ENCODE peak calls at places on chromosomes 1 and 21, in four cellular contexts. D is activated B cell treated with CpG ODN at 0.5 μM for 24 hours, Z is IMR-90, E is natural killer cell. M is an unnamed sample.

GRCh38 chr1:236868625-236869467 is 73.8 kb downstream of the MTR start:
- DNase-seq in D (no peak), Z (peak), E (peak), M (no peak)

GRCh38 chr1:193105821-193106177 is 585 bp upstream of the GLRX2 start:
- DNase-seq in D (no peak), Z (no peak), E (no peak), M (no peak)

GRCh38 chr1:206589206-206589605 is 23.1 kb downstream of the EIF2D start:
- DNase-seq in D (no peak), Z (peak), E (no peak), M (no peak)

GRCh38 chr1:197696372-197696771 is 78.9 kb downstream of the DENND1B start:
- DNase-seq in D (no peak), Z (peak), E (no peak), M (no peak)

GRCh38 chr1:83131692-83131955 is 867.3 kb downstream of the TTLL7 start:
- DNase-seq in D (no peak), Z (no peak), E (no peak), M (no peak)

GRCh38 chr1:175015243-175015642 is 8.0 kb downstream of the MRPS14 start:
- DNase-seq in D (no peak), Z (peak), E (no peak), M (no peak)

GRCh38 chr1:151604291-151604690 is 7.6 kb upstream of the SNX27 start:
- DNase-seq in D (no peak), Z (no peak), E (no peak), M (no peak)

GRCh38 chr1:239929317-239929716 is 162.4 kb upstream of the FMN2 start:
- DNase-seq in D (no peak), Z (no peak), E (no peak), M (no peak)

GRCh38 chr1:162899422-162900168 is 38.6 kb upstream of the CCDC190 start:
- DNase-seq in D (no peak), Z (peak), E (no peak), M (no peak)

GRCh38 chr1:181391297-181391905 is 91.9 kb upstream of the CACNA1E start:
- DNase-seq in D (no peak), Z (no peak), E (no peak), M (no peak)

GRCh38 chr21:16305686-16306085 is 575.9 kb downstream of the USP25 start:
- DNase-seq in D (no peak), Z (no peak), E (no peak), M (no peak)

GRCh38 chr1:53295746-53296722 is 31.8 kb downstream of the LRP8 start:
- DNase-seq in D (no peak), Z (no peak), E (no peak), M (no peak)

GRCh38 chr1:11067716-11068495 is 8.1 kb upstream of the SRM start:
- DNase-seq in D (peak), Z (no peak), E (no peak), M (no peak)

GRCh38 chr1:182848736-182849135 is 9.6 kb downstream of the DHX9 start:
- DNase-seq in D (no peak), Z (no peak), E (no peak), M (no peak)
- TF ChIP-seq CTCF in D (no peak), Z (no peak), E (no peak), M (no peak)

DNA sequence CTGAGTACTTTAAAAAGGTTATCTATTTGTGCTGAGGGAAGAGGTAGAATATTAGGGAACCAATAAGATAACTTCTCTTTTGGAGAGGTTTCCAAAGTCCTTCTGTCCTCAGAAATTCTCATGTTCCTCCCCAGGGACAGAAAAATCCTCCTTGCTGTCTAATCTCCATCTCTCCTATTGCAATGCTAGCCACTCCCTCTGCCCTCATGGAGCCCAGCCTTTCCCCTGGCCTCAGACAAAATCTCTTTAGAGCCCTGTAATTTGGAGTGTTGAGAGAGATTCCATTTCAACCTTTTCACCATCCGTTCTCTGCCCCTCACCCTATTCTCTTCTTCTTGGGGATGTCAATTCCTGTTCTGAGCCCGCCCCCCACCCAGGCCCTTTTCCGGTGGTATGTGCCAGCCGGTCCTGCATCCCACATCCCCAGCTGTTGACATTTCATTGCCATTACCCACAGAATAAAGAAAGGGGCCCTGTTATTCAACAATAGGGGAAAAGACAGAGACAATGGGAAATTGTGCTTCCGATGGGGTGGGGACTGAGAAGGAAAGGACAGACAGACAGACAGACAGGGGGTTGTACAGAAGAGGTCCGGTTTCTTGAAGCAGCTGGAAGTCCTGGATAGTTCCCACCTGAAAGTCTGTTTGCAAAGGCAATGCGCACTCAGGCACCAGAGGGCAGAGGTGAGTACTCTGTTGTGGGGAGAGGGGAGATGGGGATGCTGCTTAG is at the start of gene HAPLN2:
- DNase-seq in D (no peak), Z (no peak), E (no peak), M (no peak)
- TF ChIP-seq CTCF in D (no peak), Z (peak), E (no peak), M (no peak)

DNA sequence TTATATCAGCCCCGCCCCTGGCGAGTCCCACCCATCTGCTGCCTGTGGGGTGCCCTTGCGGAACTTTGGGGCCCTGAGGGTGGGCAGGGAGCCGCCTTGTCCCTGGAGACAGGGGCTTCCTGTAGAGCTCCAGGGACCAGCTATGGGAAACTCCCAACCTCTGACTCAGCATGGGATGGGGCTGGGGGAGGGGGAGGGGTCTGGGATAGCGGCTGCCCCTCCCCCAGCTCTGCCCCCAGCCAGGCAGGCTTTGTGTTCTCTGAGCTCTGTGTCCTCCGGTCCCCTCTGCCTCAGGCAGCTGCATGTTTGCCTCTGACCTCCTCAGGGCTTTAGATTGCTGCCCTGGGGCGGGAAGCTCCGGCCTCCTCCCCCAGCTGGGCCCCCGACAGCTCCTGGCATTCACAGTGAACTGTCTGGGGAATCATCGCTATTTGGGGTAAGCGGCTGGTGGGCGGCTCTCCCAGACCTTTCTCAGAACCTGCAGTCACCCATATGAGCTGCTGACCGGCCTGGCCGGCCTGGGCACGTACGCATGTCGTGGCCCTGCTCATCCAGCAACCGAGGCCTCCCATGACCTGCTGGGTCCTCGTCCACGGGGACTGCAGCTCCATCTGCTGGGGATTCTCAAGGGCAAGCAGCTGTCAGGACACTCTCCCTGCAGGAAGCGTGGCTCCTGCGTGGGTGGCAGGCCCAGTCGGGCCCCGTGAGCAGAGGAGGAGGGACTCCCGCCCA is 17.1 kb downstream of the ARHGEF16 start:
- DNase-seq in D (no peak), Z (peak), E (no peak), M (no peak)
- TF ChIP-seq CTCF in D (no peak), Z (peak), E (no peak), M (no peak)

GRCh38 chr21:43371786-43372185 is 55.1 kb downstream of the SIK1 start:
- DNase-seq in D (no peak), Z (no peak), E (no peak), M (no peak)
- TF ChIP-seq CTCF in D (no peak), Z (no peak), E (no peak), M (no peak)

M was measured in omental fat pad.